ENCODE peak calls at places on chromosomes 16 and 17, in six cellular contexts. I is sigmoid colon, M is heart left ventricle, T is kidney epithelial cell, L is fibroblast of pulmonary artery, U is A673. F is an unnamed sample.

GRCh38 chr16:75555213-75555706 is 792 bp downstream of the TMEM231 start:
- DNase-seq in U (peak; percentile 88), I (peak; percentile 91), T (peak; percentile 63), L (peak; percentile 92), M (peak; percentile 91), F (peak; percentile 92)

GRCh38 chr16:57693539-57693938 is 1.1 kb upstream of the DRC7 start:
- DNase-seq in U (no peak), L (no peak), I (no peak), M (no peak), T (no peak), F (no peak)

GRCh38 chr16:46974352-46974751 is 878 bp upstream of the DNAJA2 start:
- DNase-seq in L (no peak), M (no peak), I (no peak), T (no peak), U (peak; percentile 7), F (no peak)

GRCh38 chr17:16338391-16338790 is 14.9 kb downstream of the CENPV start:
- DNase-seq in T (no peak), I (no peak), U (no peak), L (no peak), M (no peak), F (no peak)

GRCh38 chr17:32586666-32587065 is 99.9 kb downstream of the CDK5R1 start:
- DNase-seq in I (no peak), U (no peak), L (no peak), T (no peak), M (no peak), F (peak; percentile 3)

GRCh38 chr16:920722-921121 is 50.1 kb downstream of the LMF1 start:
- DNase-seq in I (no peak), U (peak; percentile 44), T (no peak), M (peak; percentile 53), L (peak; percentile 17), F (peak; percentile 26)

GRCh38 chr17:51169340-51169739 is 3.1 kb downstream of the NME2 start:
- DNase-seq in I (no peak), M (no peak), L (no peak), U (no peak), T (no peak), F (no peak)

GRCh38 chr17:58156839-58157803 is 8.9 kb downstream of the OR4D1 start:
- DNase-seq in L (no peak), I (no peak), U (no peak), M (peak; percentile 28), T (no peak), F (peak; percentile 3)

GRCh38 chr17:73203788-73204479 is 11.1 kb downstream of the COG1 start:
- DNase-seq in M (no peak), L (no peak), I (no peak), U (no peak), T (no peak), F (no peak)

GRCh38 chr17:40582328-40582901 is 17.1 kb upstream of the CCR7 start:
- DNase-seq in M (peak; percentile 53), L (peak; percentile 29), U (no peak), I (no peak), T (no peak), F (no peak)

GRCh38 chr17:40522961-40523310 is 21.5 kb upstream of the TNS4 start:
- DNase-seq in I (no peak), L (no peak), T (no peak), U (no peak), M (peak; percentile 10), F (no peak)

GRCh38 chr17:74569392-74570003 is 2.2 kb upstream of the CD300H start:
- DNase-seq in T (peak; percentile 98), I (no peak), L (peak; percentile 96), U (peak; percentile 69), M (peak; percentile 47), F (peak; percentile 78)

GRCh38 chr17:57567278-57567677 is 177.8 kb downstream of the CCDC182 start:
- DNase-seq in U (no peak), T (no peak), I (no peak), M (no peak), L (no peak), F (no peak)

GRCh38 chr17:51422634-51423033 is 162.3 kb downstream of the UTP18 start:
- DNase-seq in L (no peak), T (no peak), I (no peak), U (no peak), M (no peak), F (no peak)

GRCh38 chr17:47252209-47252608 is 1.4 kb upstream of the ITGB3 start:
- DNase-seq in I (no peak), U (no peak), M (no peak), L (no peak), T (no peak), F (no peak)

GRCh38 chr16:2842340-2843000 is 12.4 kb downstream of the ZG16B start:
- DNase-seq in T (no peak), I (peak; percentile 69), M (peak; percentile 66), U (peak; percentile 82), L (peak; percentile 43), F (peak; percentile 42)

GRCh38 chr17:77308768-77309726 is 168.3 kb downstream of the SEC14L1 start:
- DNase-seq in I (peak; percentile 84), U (no peak), T (no peak), L (peak; percentile 63), M (no peak), F (peak; percentile 78)

GRCh38 chr16:22813223-22813945 is 578 bp upstream of the HS3ST2 start:
- DNase-seq in T (no peak), L (peak; percentile 27), I (peak; percentile 67), U (peak; percentile 68), M (peak; percentile 50), F (peak; percentile 12)

GRCh38 chr16:22816475-22816874 is 2.5 kb downstream of the HS3ST2 start:
- DNase-seq in M (no peak), I (no peak), T (peak; percentile 5), L (no peak), U (no peak), F (no peak)

GRCh38 chr16:22814330-22815105 is 556 bp downstream of the HS3ST2 start:
- DNase-seq in L (no peak), M (no peak), U (no peak), T (no peak), I (no peak), F (no peak)

GRCh38 chr16:22815863-22816262 is 1.9 kb downstream of the HS3ST2 start:
- DNase-seq in L (no peak), U (no peak), I (no peak), T (no peak), M (no peak), F (no peak)

DNA sequence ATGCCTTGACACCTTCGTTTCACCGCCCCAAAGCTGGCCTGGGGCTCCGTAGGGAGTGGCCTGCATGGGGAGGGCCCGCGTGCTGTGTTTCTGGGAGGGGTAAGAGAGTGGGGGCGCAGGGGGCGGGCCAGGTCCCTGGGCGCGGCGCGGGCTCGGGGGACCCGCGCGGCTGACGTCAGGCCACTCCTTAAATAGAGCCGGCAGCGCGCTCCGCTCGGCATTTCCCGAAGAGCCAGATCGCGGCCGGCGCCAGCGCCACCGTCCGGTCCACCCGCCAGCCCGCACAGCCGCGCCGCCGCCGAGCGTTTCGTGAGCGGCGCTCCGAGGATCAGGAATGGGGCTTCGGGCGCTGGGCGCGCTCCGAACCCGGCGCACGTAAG is at the start of gene HS3ST2:
- DNase-seq in M (peak; percentile 40), U (peak; percentile 44), I (peak; percentile 64), T (no peak), L (peak; percentile 3), F (peak; percentile 0)
- H3K4me3 ChIP-seq in M (peak within 1 kb of the TSS; percentile 33), U (peak within 1 kb of the TSS; percentile 23), I (peak within 1 kb of the TSS; percentile 55), T (no peak within 1 kb of the TSS), L (no peak within 1 kb of the TSS), F (no peak within 1 kb of the TSS)

GRCh38 chr16:88003736-88004135 is 52.5 kb downstream of the BANP start:
- DNase-seq in M (no peak), U (no peak), T (no peak), L (no peak), I (peak; percentile 10), F (no peak)

GRCh38 chr16:88003316-88003715 is 52.1 kb downstream of the BANP start:
- DNase-seq in T (no peak), U (no peak), M (no peak), I (peak; percentile 6), L (no peak), F (no peak)

GRCh38 chr16:88004391-88004790 is 53.2 kb downstream of the BANP start:
- DNase-seq in M (no peak), I (peak; percentile 61), U (no peak), L (no peak), T (no peak), F (no peak)

GRCh38 chr16:88002211-88002610 is 51.0 kb downstream of the BANP start:
- DNase-seq in T (no peak), I (peak; percentile 17), M (no peak), U (no peak), L (no peak), F (no peak)

DNA sequence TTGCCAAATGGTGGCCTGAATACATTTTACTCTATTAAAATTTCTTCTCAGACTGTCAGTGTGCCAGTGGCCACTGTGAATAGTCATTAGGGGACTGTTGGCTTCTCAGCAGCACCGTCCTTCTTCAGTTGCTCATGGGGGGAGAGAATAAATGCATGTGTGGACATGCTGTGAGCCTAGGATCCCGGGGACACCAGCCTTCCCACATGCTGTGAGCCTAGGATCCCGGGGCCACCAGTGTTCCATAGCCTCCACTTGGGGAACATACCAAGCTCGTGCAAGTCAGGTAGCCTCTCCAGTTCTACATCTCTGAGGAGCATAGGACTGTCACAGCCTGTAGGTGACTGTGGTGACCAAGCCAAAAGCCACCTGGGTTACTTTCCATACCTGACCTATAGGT is 51.5 kb downstream of the BANP start:
- DNase-seq in L (no peak), U (no peak), I (peak; percentile 25), M (no peak), T (no peak), F (no peak)
- H3K4me3 ChIP-seq in L (no peak overlapping the region), U (no peak overlapping the region), I (no peak overlapping the region), M (no peak overlapping the region), T (no peak overlapping the region), F (no peak overlapping the region)

GRCh38 chr17:55268649-55269480 is 4.1 kb downstream of the HLF start:
- DNase-seq in M (no peak), T (no peak), L (no peak), I (no peak), U (no peak), F (no peak)
- H3K4me3 ChIP-seq in M (no peak overlapping the region), T (no peak overlapping the region), L (no peak overlapping the region), I (peak overlapping the region; percentile 74), U (no peak overlapping the region), F (no peak overlapping the region)

GRCh38 chr17:68953340-68953997 is 1.7 kb downstream of the ABCA8 start:
- DNase-seq in U (no peak), T (no peak), L (peak; percentile 27), M (no peak), I (no peak), F (no peak)
- H3K4me3 ChIP-seq in U (no peak overlapping the region), T (no peak overlapping the region), L (peak overlapping the region; percentile 59), M (peak overlapping the region; percentile 47), I (peak overlapping the region; percentile 36), F (peak overlapping the region; percentile 41)

GRCh38 chr17:75783069-75783783 is 1.4 kb upstream of the UNK start:
- DNase-seq in L (peak; percentile 76), T (no peak), U (peak; percentile 68), I (no peak), M (no peak), F (peak; percentile 85)
- H3K4me3 ChIP-seq in L (no peak overlapping the region), T (no peak overlapping the region), U (peak overlapping the region; percentile 65), I (no peak overlapping the region), M (no peak overlapping the region), F (peak overlapping the region; percentile 32)